ENCODE peak calls at places on chromosomes 5 and 9, in five cellular contexts. J, C, D, T and S are unnamed samples.

GRCh38 chr5:102536323-102536928 is 37.6 kb upstream of the SLCO6A1 start:
- ATAC-seq in J (no peak), C (no peak), D (no peak), T (no peak), S (no peak)

GRCh38 chr9:69045821-69046220 is 10.3 kb downstream of the FXN start:
- ATAC-seq in J (peak), C (no peak), D (no peak), T (no peak), S (no peak)

GRCh38 chr9:111003182-111003581 is 35.1 kb downstream of the LPAR1 start:
- ATAC-seq in J (no peak), C (no peak), D (no peak), T (no peak), S (no peak)

GRCh38 chr9:3858961-3859360 is 333.2 kb upstream of the RFX3 start:
- ATAC-seq in J (no peak), C (no peak), D (no peak), T (no peak), S (no peak)

GRCh38 chr5:116595498-116595897 is 20.9 kb upstream of the SEMA6A start:
- ATAC-seq in J (no peak), C (no peak), D (no peak), T (no peak), S (no peak)

GRCh38 chr9:122120672-122121071 is 27.6 kb upstream of the TTLL11 start:
- ATAC-seq in J (no peak), C (no peak), D (no peak), T (no peak), S (no peak)

GRCh38 chr5:68334550-68334880 is 119.0 kb downstream of the PIK3R1 start:
- ATAC-seq in J (no peak), C (no peak), D (no peak), T (no peak), S (no peak)

GRCh38 chr5:31573494-31573893 is 41.4 kb downstream of the C5orf22 start:
- ATAC-seq in J (no peak), C (no peak), D (no peak), T (no peak), S (no peak)

GRCh38 chr9:108980893-108981292 is 32.4 kb downstream of the CTNNAL1 start:
- ATAC-seq in J (no peak), C (no peak), D (peak), T (no peak), S (no peak)

GRCh38 chr9:97220894-97221477 is 86.5 kb upstream of the CCDC180 start:
- ATAC-seq in J (no peak), C (peak), D (no peak), T (peak), S (peak)

GRCh38 chr9:109311731-109312130 is 9.1 kb downstream of the EPB41L4B start:
- ATAC-seq in J (no peak), C (no peak), D (no peak), T (no peak), S (no peak)

GRCh38 chr5:96771395-96771794 is 36.4 kb downstream of the ERAP1 start:
- ATAC-seq in J (no peak), C (no peak), D (no peak), T (no peak), S (no peak)

GRCh38 chr5:14937277-14937676 is 65.7 kb upstream of the ANKH start:
- ATAC-seq in J (no peak), C (peak), D (no peak), T (peak), S (peak)

GRCh38 chr5:88245893-88246244 is 22.8 kb downstream of the TMEM161B start:
- ATAC-seq in J (peak), C (peak), D (no peak), T (no peak), S (no peak)

GRCh38 chr5:94245608-94246007 is 372.8 kb downstream of the KIAA0825 start:
- ATAC-seq in J (no peak), C (no peak), D (no peak), T (no peak), S (no peak)

GRCh38 chr9:107251756-107252322 is 31.2 kb upstream of the RAD23B start:
- ATAC-seq in J (peak), C (peak), D (peak), T (no peak), S (peak)

GRCh38 chr5:168971100-168971499 is 329.8 kb downstream of the SLIT3 start:
- ATAC-seq in J (no peak), C (no peak), D (no peak), T (no peak), S (no peak)

GRCh38 chr5:168965638-168966037 is 335.3 kb downstream of the SLIT3 start:
- ATAC-seq in J (no peak), C (no peak), D (no peak), T (no peak), S (no peak)

GRCh38 chr5:168972650-168973241 is 328.2 kb downstream of the SLIT3 start:
- ATAC-seq in J (no peak), C (no peak), D (no peak), T (no peak), S (no peak)

GRCh38 chr5:168967882-168968620 is 332.9 kb downstream of the SLIT3 start:
- ATAC-seq in J (no peak), C (no peak), D (no peak), T (no peak), S (no peak)

DNA sequence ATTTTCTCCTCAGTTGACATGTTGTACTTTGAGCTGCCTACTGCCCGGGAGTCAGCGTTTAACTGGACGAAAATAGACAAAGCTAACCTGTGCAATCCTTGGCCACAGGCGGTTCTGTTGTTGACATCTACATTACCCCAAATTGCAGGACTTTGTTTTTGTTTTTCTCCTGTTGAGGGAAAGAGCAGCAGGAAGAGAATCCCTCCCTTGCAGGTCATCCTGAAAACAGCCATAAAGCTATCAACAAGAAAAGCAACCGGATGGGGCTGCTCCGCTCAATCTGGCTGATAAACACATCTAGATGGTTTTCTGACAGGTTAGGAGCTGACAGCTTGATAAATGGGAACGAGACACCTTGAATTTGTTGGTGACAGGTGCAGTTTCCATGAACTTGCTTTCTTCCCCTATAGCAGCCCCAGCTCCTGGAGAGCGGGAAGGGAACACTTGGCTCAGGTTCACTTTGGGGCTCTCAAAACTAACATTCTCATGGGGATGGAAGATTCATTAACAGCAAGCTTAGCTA is 331.5 kb downstream of the SLIT3 start:
- ATAC-seq in J (no peak), C (no peak), D (no peak), T (no peak), S (no peak)
- H3K4me3 ChIP-seq in J (no peak), C (no peak), D (no peak), T (no peak), S (no peak)

GRCh38 chr9:16289639-16290038 is 580.8 kb downstream of the BNC2 start:
- ATAC-seq in J (no peak), C (peak), D (no peak), T (peak), S (peak)
- H3K4me3 ChIP-seq in J (no peak), C (no peak), D (no peak), T (no peak), S (no peak)

DNA sequence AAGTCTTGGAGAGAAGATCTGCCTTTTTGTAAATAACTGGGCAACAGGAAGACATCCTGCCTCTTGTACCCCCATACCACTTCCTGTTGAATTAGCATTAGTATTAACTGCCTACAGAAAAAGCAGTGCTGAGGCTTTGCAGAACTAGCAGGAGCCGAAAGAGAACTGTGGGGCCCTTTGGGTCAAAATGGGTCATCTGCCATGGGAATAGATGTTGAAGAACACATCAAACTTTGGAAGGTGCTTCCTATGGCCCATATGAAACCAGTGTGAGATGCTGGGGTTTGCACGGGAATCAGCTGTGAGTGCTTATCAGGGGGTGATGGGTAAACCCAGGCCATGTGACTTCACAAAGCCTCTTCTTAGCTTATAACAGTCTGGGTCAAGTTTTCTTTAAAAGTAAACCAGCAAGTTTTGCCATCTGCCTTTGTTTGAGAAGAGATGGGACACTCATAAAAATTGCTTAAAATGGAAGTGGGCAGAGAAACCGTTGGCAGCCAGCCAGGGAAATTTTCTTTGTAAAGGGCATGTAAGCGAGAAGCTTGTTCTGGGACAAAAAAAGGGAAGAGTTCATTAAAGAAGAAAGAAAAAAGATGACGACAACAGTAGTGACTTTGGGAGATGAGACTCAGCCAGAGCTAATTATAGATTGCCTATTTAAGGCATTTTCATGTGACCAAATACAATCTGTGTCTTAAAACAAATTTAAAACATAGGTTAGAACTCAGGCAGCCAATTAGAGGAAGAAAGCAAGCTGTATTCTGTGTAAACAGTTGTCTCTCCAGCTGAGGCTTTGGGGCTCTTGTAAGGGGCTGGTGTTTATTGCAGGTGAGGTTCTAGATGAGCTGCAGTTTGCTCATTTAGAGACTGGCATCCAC is 4.4 kb downstream of the SLC25A25 start:
- ATAC-seq in J (no peak), C (no peak), D (no peak), T (peak), S (no peak)
- H3K4me3 ChIP-seq in J (peak), C (no peak), D (peak), T (no peak), S (no peak)

GRCh38 chr5:139725073-139725830 is 70.4 kb upstream of the PSD2 start:
- ATAC-seq in J (peak), C (peak), D (peak), T (peak), S (peak)
- H3K4me3 ChIP-seq in J (no peak), C (no peak), D (no peak), T (no peak), S (no peak)

GRCh38 chr9:17075758-17076485 is 58.9 kb upstream of the CNTLN start:
- ATAC-seq in J (no peak), C (no peak), D (no peak), T (no peak), S (no peak)
- H3K4me3 ChIP-seq in J (no peak), C (no peak), D (no peak), T (no peak), S (no peak)